ENCODE peak calls at places on chromosomes 5 and 9, in nine cellular contexts. V is T-helper 9 cell, X is GM12865, N is adrenal gland, W is upper lobe of left lung, F is GDM1, T is RCC 7860, A is transverse colon, S is hypothalamus. P is an unnamed sample.

GRCh38 chr5:114789773-114790402 is 379.8 kb downstream of the TRIM36 start:
- DNase-seq in T (peak; percentile 29), V (no peak), F (peak; percentile 6), A (no peak), N (no peak), X (peak; percentile 37), S (no peak), W (no peak), P (no peak)

GRCh38 chr5:179327026-179327735 is 18.1 kb downstream of the ADAMTS2 start:
- DNase-seq in W (no peak), S (no peak), N (no peak), F (no peak), A (no peak), T (no peak), V (no peak), X (no peak), P (no peak)

GRCh38 chr5:95823738-95824609 is 1.4 kb upstream of the GLRX start:
- DNase-seq in S (peak; percentile 11), F (peak; percentile 76), A (peak; percentile 69), T (peak; percentile 74), V (peak; percentile 48), N (peak; percentile 93), W (peak; percentile 84), X (peak; percentile 85), P (no peak)

GRCh38 chr9:116998305-116998704 is 311.2 kb downstream of the TRIM32 start:
- DNase-seq in W (no peak), T (no peak), A (no peak), V (no peak), S (no peak), F (no peak), N (no peak), X (peak; percentile 22), P (no peak)

GRCh38 chr5:114325552-114325951 is 36.3 kb upstream of the KCNN2 start:
- DNase-seq in F (no peak), S (no peak), W (peak; percentile 22), V (no peak), N (no peak), A (no peak), X (peak; percentile 2), T (no peak), P (no peak)

GRCh38 chr5:73793911-73794310 is 167.9 kb downstream of the ARHGEF28 start:
- DNase-seq in S (no peak), A (no peak), W (no peak), F (no peak), V (no peak), T (peak; percentile 14), X (no peak), N (no peak), P (no peak)

GRCh38 chr5:22329683-22330082 is 523.5 kb downstream of the CDH12 start:
- DNase-seq in A (no peak), S (no peak), W (no peak), V (no peak), N (no peak), T (no peak), X (no peak), F (no peak), P (no peak)

GRCh38 chr5:151451626-151452520 is 4.5 kb downstream of the SLC36A1 start:
- DNase-seq in X (peak; percentile 82), T (peak; percentile 21), S (no peak), N (no peak), F (no peak), W (no peak), V (no peak), A (no peak), P (no peak)

GRCh38 chr9:38393128-38393809 is 767 bp downstream of the ALDH1B1 start:
- DNase-seq in A (no peak), T (no peak), F (no peak), S (no peak), V (no peak), N (no peak), X (peak; percentile 18), W (no peak), P (no peak)

GRCh38 chr5:151298063-151298462 is 5.5 kb downstream of the SLC36A3 start:
- DNase-seq in N (peak; percentile 57), V (no peak), S (no peak), F (no peak), W (peak; percentile 74), T (peak; percentile 10), X (no peak), A (no peak), P (no peak)

GRCh38 chr5:129120158-129120581 is 25.6 kb downstream of the ISOC1 start:
- DNase-seq in T (no peak), F (no peak), X (peak; percentile 64), S (no peak), N (no peak), A (no peak), W (no peak), V (no peak), P (no peak)

GRCh38 chr5:74622944-74623343 is 17.6 kb downstream of the ENC1 start:
- DNase-seq in X (no peak), T (no peak), F (no peak), S (no peak), A (no peak), W (no peak), V (no peak), N (no peak), P (no peak)

GRCh38 chr5:76303917-76304316 is 99.2 kb upstream of the IQGAP2 start:
- DNase-seq in A (peak; percentile 59), T (peak; percentile 55), S (no peak), X (peak; percentile 80), W (no peak), N (no peak), F (no peak), V (peak; percentile 11), P (no peak)

GRCh38 chr5:139294372-139295165 is 1.0 kb downstream of the MATR3 start:
- DNase-seq in A (peak; percentile 78), V (peak; percentile 41), N (peak; percentile 80), T (peak; percentile 62), W (peak; percentile 70), S (peak; percentile 67), F (peak; percentile 57), X (peak; percentile 86), P (peak; percentile 81)

GRCh38 chr9:91159664-91160121 is 202.0 kb downstream of the AUH start:
- DNase-seq in A (peak; percentile 70), S (no peak), W (peak; percentile 67), V (no peak), N (peak; percentile 41), F (no peak), X (no peak), T (no peak), P (no peak)

GRCh38 chr5:170632985-170633234 is 129.1 kb downstream of the KCNIP1 start:
- DNase-seq in W (peak; percentile 41), S (peak; percentile 61), X (peak; percentile 32), V (peak; percentile 42), F (peak; percentile 67), T (no peak), N (no peak), A (peak; percentile 45), P (no peak)

GRCh38 chr5:146521403-146522106 is 5.6 kb upstream of the GPR151 start:
- DNase-seq in T (no peak), A (no peak), W (no peak), X (no peak), F (no peak), S (no peak), V (no peak), N (no peak), P (no peak)

GRCh38 chr9:88460583-88461332 is 72.5 kb downstream of the SPIN1 start:
- DNase-seq in X (no peak), F (no peak), T (peak; percentile 18), S (no peak), A (no peak), V (no peak), W (no peak), N (no peak), P (no peak)

GRCh38 chr5:159917919-159918487 is 1.7 kb downstream of the ADRA1B start:
- DNase-seq in F (no peak), A (no peak), X (no peak), N (no peak), S (peak; percentile 11), T (peak; percentile 73), V (no peak), W (no peak), P (no peak)

GRCh38 chr9:136978073-136978864 is 965 bp downstream of the PTGDS start:
- DNase-seq in A (peak; percentile 65), S (peak; percentile 93), F (no peak), T (no peak), X (peak; percentile 51), V (peak; percentile 80), N (peak; percentile 61), W (peak; percentile 73), P (peak; percentile 88)

GRCh38 chr9:134035041-134036039 is 10.1 kb downstream of the BRD3OS start:
- DNase-seq in W (no peak), S (no peak), A (no peak), V (no peak), T (no peak), X (no peak), N (no peak), F (no peak), P (no peak)

GRCh38 chr9:36101916-36102741 is 34.4 kb upstream of the GLIPR2 start:
- DNase-seq in W (no peak), N (peak; percentile 77), X (no peak), V (no peak), S (no peak), F (no peak), A (no peak), T (peak; percentile 99), P (no peak)

GRCh38 chr9:90499741-90500140 is 142.9 kb downstream of the DIRAS2 start:
- DNase-seq in X (no peak), F (no peak), N (no peak), V (no peak), A (no peak), S (no peak), W (no peak), T (no peak), P (no peak)

GRCh38 chr5:93163010-93163663 is 417.9 kb downstream of the NR2F1-AS1 start:
- DNase-seq in A (no peak), X (no peak), T (peak; percentile 45), V (no peak), N (no peak), W (no peak), F (no peak), S (no peak), P (no peak)

GRCh38 chr9:108234811-108235210 is 621.0 kb downstream of the ACTL7B start:
- DNase-seq in W (no peak), V (no peak), X (no peak), S (no peak), N (no peak), T (no peak), F (no peak), A (no peak), P (no peak)

GRCh38 chr5:38497946-38498345 is 58.5 kb downstream of the LIFR start:
- DNase-seq in T (no peak), A (no peak), N (no peak), X (no peak), V (no peak), W (no peak), S (no peak), F (no peak), P (no peak)

GRCh38 chr5:9362600-9362999 is 183.3 kb downstream of the SEMA5A start:
- DNase-seq in A (no peak), V (no peak), N (no peak), X (peak; percentile 75), S (no peak), T (no peak), W (no peak), F (no peak), P (no peak)

GRCh38 chr9:72271617-72272478 is 93.2 kb downstream of the ZFAND5 start:
- DNase-seq in V (peak; percentile 32), W (peak; percentile 36), T (peak; percentile 42), X (peak; percentile 70), A (peak; percentile 47), N (peak; percentile 74), F (no peak), S (peak; percentile 19), P (no peak)

GRCh38 chr9:447230-448025 is 232.8 kb downstream of the DOCK8 start:
- DNase-seq in X (peak; percentile 41), T (peak; percentile 68), S (no peak), V (peak; percentile 23), A (peak; percentile 44), F (no peak), N (no peak), W (no peak), P (no peak)

GRCh38 chr9:24801344-24801743 is 255.6 kb upstream of the IZUMO3 start:
- DNase-seq in F (no peak), N (no peak), A (no peak), T (no peak), V (no peak), W (no peak), X (no peak), S (no peak), P (no peak)

GRCh38 chr9:135702002-135702721 is at the start of gene KCNT1:
- DNase-seq in V (peak; percentile 42), S (peak; percentile 12), A (peak; percentile 40), N (peak; percentile 67), X (peak; percentile 15), W (no peak), T (no peak), F (peak; percentile 19), P (no peak)

P was measured in C1 segment of cervical spinal cord.